ENCODE peak calls at places on chromosomes 2 and 18, in five cellular contexts. One of them, this sample, is unnamed.

GRCh38 chr2:118089015-118089800 is 937 bp downstream of the INSIG2 start:
- DNase-seq in cardiac septum: no peak
- DNase-seq in LHCN-M2: peak; percentile 74
- DNase-seq in T-helper 2 cell: peak; percentile 50
- DNase-seq in HTR-8/SVneo: peak; percentile 3
- DNase-seq in this sample: peak; percentile 3

GRCh38 chr2:227503433-227504406 is 31.8 kb downstream of the AGFG1 start:
- DNase-seq in cardiac septum: no peak
- DNase-seq in LHCN-M2: peak; percentile 93
- DNase-seq in T-helper 2 cell: no peak
- DNase-seq in HTR-8/SVneo: peak; percentile 68
- DNase-seq in this sample: no peak

GRCh38 chr2:117917223-117917917 is 96.5 kb downstream of the CCDC93 start:
- DNase-seq in cardiac septum: no peak
- DNase-seq in LHCN-M2: peak; percentile 7
- DNase-seq in T-helper 2 cell: no peak
- DNase-seq in HTR-8/SVneo: no peak
- DNase-seq in this sample: no peak

GRCh38 chr18:73975266-73975665 is 172.4 kb downstream of the FBXO15 start:
- DNase-seq in cardiac septum: no peak
- DNase-seq in LHCN-M2: no peak
- DNase-seq in T-helper 2 cell: peak; percentile 45
- DNase-seq in HTR-8/SVneo: no peak
- DNase-seq in this sample: no peak

GRCh38 chr2:120601566-120601965 is 134.1 kb upstream of the GLI2 start:
- DNase-seq in cardiac septum: peak; percentile 65
- DNase-seq in LHCN-M2: no peak
- DNase-seq in T-helper 2 cell: no peak
- DNase-seq in HTR-8/SVneo: no peak
- DNase-seq in this sample: no peak

GRCh38 chr2:218993345-218994315 is at the start of gene CRYBA2:
- DNase-seq in cardiac septum: no peak
- DNase-seq in LHCN-M2: no peak
- DNase-seq in T-helper 2 cell: no peak
- DNase-seq in HTR-8/SVneo: no peak
- DNase-seq in this sample: no peak

GRCh38 chr18:32698148-32698547 is 74.7 kb downstream of the KLHL14 start:
- DNase-seq in cardiac septum: no peak
- DNase-seq in LHCN-M2: no peak
- DNase-seq in T-helper 2 cell: no peak
- DNase-seq in HTR-8/SVneo: no peak
- DNase-seq in this sample: no peak

GRCh38 chr2:124530203-124530602 is 505.1 kb downstream of the CNTNAP5 start:
- DNase-seq in cardiac septum: no peak
- DNase-seq in LHCN-M2: no peak
- DNase-seq in T-helper 2 cell: no peak
- DNase-seq in HTR-8/SVneo: no peak
- DNase-seq in this sample: no peak

GRCh38 chr2:133846476-133846875 is 278.2 kb upstream of the NCKAP5 start:
- DNase-seq in cardiac septum: no peak
- DNase-seq in LHCN-M2: no peak
- DNase-seq in T-helper 2 cell: no peak
- DNase-seq in HTR-8/SVneo: no peak
- DNase-seq in this sample: no peak

This sample was measured in memory B cell.